ENCODE peak calls at places on chromosomes 4 and X, in nine cellular contexts. One of them, this sample, is unnamed.

GRCh38 chr4:1053080-1053661 is 41.7 kb downstream of the FGFRL1 start:
- DNase-seq in naive B cell: no peak
- DNase-seq in ACHN: no peak
- DNase-seq in activated T-cell treated with anti-CD3 and anti-CD28 coated beads for 1 hour: no peak
- DNase-seq in transverse colon: no peak
- DNase-seq in Daoy: no peak
- DNase-seq in T-helper 22 cell: no peak
- DNase-seq in HFF-Myc: no peak
- DNase-seq in CD8-positive, alpha-beta T cell: no peak
- DNase-seq in this sample: no peak

GRCh38 chr4:7905461-7905915 is 34.2 kb downstream of the AFAP1 start:
- DNase-seq in naive B cell: no peak
- DNase-seq in ACHN: no peak
- DNase-seq in activated T-cell treated with anti-CD3 and anti-CD28 coated beads for 1 hour: no peak
- DNase-seq in transverse colon: no peak
- DNase-seq in Daoy: no peak
- DNase-seq in T-helper 22 cell: no peak
- DNase-seq in HFF-Myc: peak; percentile 20
- DNase-seq in CD8-positive, alpha-beta T cell: no peak
- DNase-seq in this sample: no peak

GRCh38 chr4:129278868-129279267 is 182.9 kb downstream of the C4orf33 start:
- DNase-seq in naive B cell: no peak
- DNase-seq in ACHN: no peak
- DNase-seq in activated T-cell treated with anti-CD3 and anti-CD28 coated beads for 1 hour: no peak
- DNase-seq in transverse colon: no peak
- DNase-seq in Daoy: no peak
- DNase-seq in T-helper 22 cell: no peak
- DNase-seq in HFF-Myc: no peak
- DNase-seq in CD8-positive, alpha-beta T cell: no peak
- DNase-seq in this sample: no peak

GRCh38 chrX:7102119-7102518 is 45.4 kb upstream of the STS start:
- DNase-seq in naive B cell: no peak
- DNase-seq in ACHN: no peak
- DNase-seq in activated T-cell treated with anti-CD3 and anti-CD28 coated beads for 1 hour: no peak
- DNase-seq in transverse colon: no peak
- DNase-seq in Daoy: no peak
- DNase-seq in T-helper 22 cell: no peak
- DNase-seq in HFF-Myc: no peak
- DNase-seq in CD8-positive, alpha-beta T cell: no peak
- DNase-seq in this sample: no peak

GRCh38 chr4:53854991-53855885 is 209.2 kb downstream of the CHIC2 start:
- DNase-seq in naive B cell: peak; percentile 65
- DNase-seq in ACHN: no peak
- DNase-seq in activated T-cell treated with anti-CD3 and anti-CD28 coated beads for 1 hour: no peak
- DNase-seq in transverse colon: no peak
- DNase-seq in Daoy: peak; percentile 2
- DNase-seq in T-helper 22 cell: no peak
- DNase-seq in HFF-Myc: no peak
- DNase-seq in CD8-positive, alpha-beta T cell: no peak
- DNase-seq in this sample: no peak

GRCh38 chrX:120739300-120739699 is 109.4 kb upstream of the C1GALT1C1 start:
- DNase-seq in naive B cell: no peak
- DNase-seq in ACHN: no peak
- DNase-seq in activated T-cell treated with anti-CD3 and anti-CD28 coated beads for 1 hour: no peak
- DNase-seq in transverse colon: no peak
- DNase-seq in Daoy: no peak
- DNase-seq in T-helper 22 cell: no peak
- DNase-seq in HFF-Myc: no peak
- DNase-seq in CD8-positive, alpha-beta T cell: no peak
- DNase-seq in this sample: no peak

GRCh38 chr4:56099378-56099786 is 150.6 kb downstream of the CEP135 start:
- DNase-seq in naive B cell: no peak
- DNase-seq in ACHN: no peak
- DNase-seq in activated T-cell treated with anti-CD3 and anti-CD28 coated beads for 1 hour: no peak
- DNase-seq in transverse colon: no peak
- DNase-seq in Daoy: no peak
- DNase-seq in T-helper 22 cell: no peak
- DNase-seq in HFF-Myc: no peak
- DNase-seq in CD8-positive, alpha-beta T cell: no peak
- DNase-seq in this sample: no peak

GRCh38 chr4:153483432-153484418 is 17.6 kb downstream of the TMEM131L start:
- DNase-seq in naive B cell: no peak
- DNase-seq in ACHN: no peak
- DNase-seq in activated T-cell treated with anti-CD3 and anti-CD28 coated beads for 1 hour: no peak
- DNase-seq in transverse colon: no peak
- DNase-seq in Daoy: no peak
- DNase-seq in T-helper 22 cell: no peak
- DNase-seq in HFF-Myc: no peak
- DNase-seq in CD8-positive, alpha-beta T cell: no peak
- DNase-seq in this sample: no peak

This sample was measured in effector memory CD4-positive, alpha-beta T cell.